ENCODE peak calls at places on chromosome 15, in five cellular contexts. Z is endodermal cell, B is suprapubic skin, A is upper lobe of right lung, N is ovary. P is an unnamed sample. For H3K4me1 and H3K27me3, the result is how much of the 10 kb centered on the place peaks cover.

GRCh38 chr15:80090879-80091503 is 31.5 kb downstream of the ZFAND6 start:
- DNase-seq in Z (no peak), B (no peak), A (no peak), N (no peak), P (no peak)

GRCh38 chr15:32908135-32908801 is 190.5 kb downstream of the GREM1 start:
- DNase-seq in Z (no peak), B (no peak), A (no peak), N (peak), P (no peak)

GRCh38 chr15:100565591-100565990 is 36.4 kb downstream of the LINS1 start:
- DNase-seq in Z (no peak), B (no peak), A (no peak), N (no peak), P (no peak)

GRCh38 chr15:69719527-69719926 is 266.9 kb downstream of the RPLP1 start:
- DNase-seq in Z (no peak), B (no peak), A (no peak), N (no peak), P (no peak)

GRCh38 chr15:96330064-96330449 is 443 bp upstream of the NR2F2 start:
- DNase-seq in Z (no peak), B (peak), A (no peak), N (peak), P (no peak)

GRCh38 chr15:70421197-70421482 is 323.4 kb upstream of the TLE3 start:
- DNase-seq in Z (no peak), B (no peak), A (no peak), N (no peak), P (no peak)

GRCh38 chr15:29139540-29140459 is 129.8 kb downstream of the NSMCE3 start:
- DNase-seq in Z (peak), B (peak), A (peak), N (no peak), P (no peak)

GRCh38 chr15:74529911-74530310 is 11.1 kb upstream of the ARID3B start:
- DNase-seq in Z (no peak), B (no peak), A (no peak), N (no peak), P (no peak)

GRCh38 chr15:93929375-93930094 is 301.8 kb upstream of the MCTP2 start:
- DNase-seq in Z (no peak), B (no peak), A (no peak), N (peak), P (no peak)

GRCh38 chr15:67296684-67297083 is 42.1 kb downstream of the IQCH start:
- DNase-seq in Z (no peak), B (no peak), A (no peak), N (no peak), P (no peak)

GRCh38 chr15:25057574-25057973 is 102.8 kb downstream of the SNRPN start:
- DNase-seq in Z (peak), B (peak), A (no peak), N (no peak), P (no peak)

GRCh38 chr15:85977586-85977985 is 102.1 kb upstream of the AGBL1 start:
- DNase-seq in Z (no peak), B (no peak), A (no peak), N (no peak), P (no peak)

GRCh38 chr15:77030928-77031375 is 36.0 kb downstream of the PSTPIP1 start:
- DNase-seq in Z (peak), B (peak), A (peak), N (no peak), P (no peak)

GRCh38 chr15:43998607-43999006 is 171.8 kb downstream of the WDR76 start:
- DNase-seq in Z (no peak), B (no peak), A (no peak), N (no peak), P (no peak)

GRCh38 chr15:64912379-64912778 is 677 bp downstream of the ANKDD1A start:
- DNase-seq in Z (peak), B (no peak), A (no peak), N (no peak), P (no peak)

GRCh38 chr15:100790786-100791265 is 88.8 kb upstream of the ALDH1A3 start:
- DNase-seq in Z (peak), B (no peak), A (no peak), N (no peak), P (no peak)

GRCh38 chr15:71051539-71051938 is 63.7 kb upstream of the THSD4 start:
- DNase-seq in Z (no peak), B (no peak), A (no peak), N (no peak), P (no peak)

GRCh38 chr15:61518191-61518950 is 289.3 kb upstream of the RORA start:
- DNase-seq in Z (peak), B (no peak), A (no peak), N (no peak), P (no peak)

GRCh38 chr15:29127506-29128430 is 141.9 kb downstream of the NSMCE3 start:
- DNase-seq in Z (no peak), B (peak), A (peak), N (no peak), P (no peak)

GRCh38 chr15:68442041-68442440 is 10.1 kb upstream of the ITGA11 start:
- DNase-seq in Z (peak), B (no peak), A (no peak), N (no peak), P (no peak)

GRCh38 chr15:89492934-89493631 is 3.3 kb downstream of the RHCG start:
- DNase-seq in Z (peak), B (peak), A (no peak), N (no peak), P (no peak)

GRCh38 chr15:51735211-51735610 is 2.2 kb downstream of the LYSMD2 start:
- DNase-seq in Z (no peak), B (no peak), A (no peak), N (no peak), P (no peak)

GRCh38 chr15:29924750-29925149 is 102.5 kb upstream of the TJP1 start:
- DNase-seq in Z (peak), B (no peak), A (no peak), N (no peak), P (no peak)

GRCh38 chr15:36294359-36294758 is 285.1 kb upstream of the CDIN1 start:
- DNase-seq in Z (peak), B (no peak), A (no peak), N (no peak), P (no peak)

DNA sequence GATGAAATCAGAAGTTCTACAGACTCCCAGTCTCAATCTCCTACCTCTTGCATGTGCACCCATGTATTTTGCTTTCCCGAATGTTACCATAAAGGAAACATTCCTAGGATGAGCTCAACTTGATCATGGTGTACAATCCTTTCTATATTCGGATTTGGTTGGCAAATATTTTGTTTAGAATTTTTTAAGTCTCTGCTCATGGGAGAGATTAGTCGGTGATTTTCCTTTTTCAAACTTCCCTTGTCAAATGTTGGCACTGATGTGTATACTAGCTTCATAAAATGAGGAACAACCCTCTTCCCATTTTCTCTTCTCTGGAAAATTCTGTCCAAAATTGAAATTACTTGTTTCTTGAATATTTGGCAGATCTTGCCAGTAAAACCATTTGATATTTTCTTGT is 317.6 kb upstream of the RASGRP1 start:
- DNase-seq in Z (no peak), B (no peak), A (no peak), N (no peak), P (no peak)
- H3K4me1 ChIP-seq in Z (under half), B (under half), A (under half), N (under half), P (under half)

DNA sequence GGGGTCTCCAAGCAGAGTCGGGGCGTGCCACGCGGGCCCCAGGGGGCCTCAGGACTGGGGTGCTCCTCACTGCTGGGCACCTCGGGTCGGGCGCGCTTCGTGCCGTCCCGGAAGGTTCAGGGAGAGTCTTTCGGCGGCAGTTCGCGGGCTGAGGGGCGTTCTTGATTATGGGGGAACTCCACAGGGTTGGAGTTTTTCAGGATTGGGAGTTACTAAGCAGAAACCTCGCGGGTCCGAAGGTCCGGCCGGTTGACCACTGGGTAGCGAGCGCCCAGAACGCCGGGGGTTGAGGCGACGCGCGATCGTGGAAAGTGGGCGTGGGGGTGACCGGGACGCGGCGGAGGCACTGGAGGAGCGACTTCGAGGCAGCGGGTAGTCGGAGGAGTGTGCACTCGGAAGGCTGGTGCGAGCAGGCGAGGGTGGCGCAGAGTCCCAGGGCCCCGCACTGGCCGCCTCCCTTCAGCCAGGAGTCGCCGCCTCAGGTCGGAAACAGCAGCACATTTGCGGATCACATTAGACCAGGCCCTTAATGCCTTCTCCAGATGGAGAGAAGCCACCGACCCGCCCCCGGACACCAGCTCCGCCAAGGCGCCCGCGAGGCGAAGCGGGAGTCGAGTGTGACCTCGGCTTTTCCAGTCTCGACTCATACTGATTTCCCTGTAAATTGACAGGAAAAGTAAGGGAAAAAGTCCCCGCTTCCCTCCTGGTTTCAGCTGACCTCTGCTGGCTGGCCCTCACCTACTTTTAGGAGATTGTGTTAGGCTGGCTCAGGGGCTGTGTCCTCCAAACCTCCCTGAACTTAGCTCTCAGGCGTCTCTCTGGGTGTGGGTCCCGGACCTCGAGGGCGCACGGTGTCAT is 685 bp downstream of the ADAMTSL3 start:
- DNase-seq in Z (peak), B (no peak), A (no peak), N (no peak), P (no peak)
- H3K27me3 ChIP-seq in Z (under half), B (under half), A (under half), N (under half), P (under half)

GRCh38 chr15:58737298-58737697 is 12.2 kb downstream of the ADAM10 start:
- DNase-seq in Z (no peak), B (no peak), A (no peak), N (no peak), P (no peak)

GRCh38 chr15:58732620-58733363 is 16.7 kb downstream of the ADAM10 start:
- DNase-seq in Z (no peak), B (no peak), A (no peak), N (no peak), P (no peak)

GRCh38 chr15:58734859-58735258 is 14.6 kb downstream of the ADAM10 start:
- DNase-seq in Z (no peak), B (no peak), A (no peak), N (no peak), P (no peak)

GRCh38 chr15:58738051-58738707 is 11.3 kb downstream of the ADAM10 start:
- DNase-seq in Z (no peak), B (no peak), A (no peak), N (no peak), P (no peak)

GRCh38 chr15:58736244-58736643 is 13.3 kb downstream of the ADAM10 start:
- DNase-seq in Z (no peak), B (no peak), A (no peak), N (no peak), P (no peak)
- H3K4me1 ChIP-seq in Z (under half), B (half or more), A (under half), N (under half), P (under half)

DNA sequence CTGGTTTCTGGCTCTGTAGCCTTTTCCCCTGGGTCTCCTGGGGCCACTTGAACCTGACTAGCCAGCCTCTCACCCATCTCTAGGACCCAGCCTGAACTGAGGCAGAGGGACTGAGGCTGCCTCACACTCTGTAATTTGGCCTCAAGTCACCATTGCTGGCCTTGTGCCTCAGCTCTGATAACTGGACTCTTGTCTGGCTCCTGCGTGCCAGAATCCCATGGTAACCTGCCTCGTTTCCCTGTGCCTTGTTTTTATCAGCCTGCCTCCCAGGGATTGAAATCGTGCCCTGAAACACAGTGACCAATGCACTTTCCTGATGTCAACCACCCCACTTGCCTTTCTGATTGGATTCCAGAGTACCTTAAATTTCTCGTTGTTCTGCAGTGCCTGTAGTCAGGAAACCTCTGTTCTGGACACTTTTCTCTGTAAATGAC is 27.9 kb downstream of the CRTC3 start:
- DNase-seq in Z (no peak), B (peak), A (no peak), N (peak), P (peak)
- H3K27me3 ChIP-seq in Z (under half), B (under half), A (under half), N (under half), P (under half)

P was measured in thoracic aorta.